ENCODE peak calls at places on chromosome 21, in five cellular contexts. One of them, this sample, is unnamed.

GRCh38 chr21:43318841-43319781 is 107.8 kb downstream of the SIK1 start:
- DNase-seq in activated naive CD8-positive, alpha-beta T cell treated with anti-CD3 and anti-CD28 coated beads for 36 hours: no peak
- DNase-seq in RWPE1: peak; percentile 84
- DNase-seq in iris pigment epithelial cell: peak; percentile 37
- DNase-seq in foreskin fibroblast: peak; percentile 62
- DNase-seq in this sample: peak; percentile 47

GRCh38 chr21:18622383-18622782 is 218.8 kb upstream of the TMPRSS15 start:
- DNase-seq in activated naive CD8-positive, alpha-beta T cell treated with anti-CD3 and anti-CD28 coated beads for 36 hours: no peak
- DNase-seq in iris pigment epithelial cell: no peak
- DNase-seq in RWPE1: no peak
- DNase-seq in foreskin fibroblast: no peak
- DNase-seq in this sample: no peak

GRCh38 chr21:27024971-27025370 is 58.1 kb upstream of the ADAMTS5 start:
- DNase-seq in foreskin fibroblast: no peak
- DNase-seq in activated naive CD8-positive, alpha-beta T cell treated with anti-CD3 and anti-CD28 coated beads for 36 hours: no peak
- DNase-seq in RWPE1: no peak
- DNase-seq in iris pigment epithelial cell: peak; percentile 8
- DNase-seq in this sample: no peak

GRCh38 chr21:27017251-27017650 is 50.4 kb upstream of the ADAMTS5 start:
- DNase-seq in foreskin fibroblast: no peak
- DNase-seq in iris pigment epithelial cell: no peak
- DNase-seq in RWPE1: no peak
- DNase-seq in activated naive CD8-positive, alpha-beta T cell treated with anti-CD3 and anti-CD28 coated beads for 36 hours: no peak
- DNase-seq in this sample: no peak

GRCh38 chr21:29174607-29175013 is 44.2 kb downstream of the MAP3K7CL start:
- DNase-seq in activated naive CD8-positive, alpha-beta T cell treated with anti-CD3 and anti-CD28 coated beads for 36 hours: no peak
- DNase-seq in iris pigment epithelial cell: peak; percentile 47
- DNase-seq in RWPE1: no peak
- DNase-seq in foreskin fibroblast: no peak
- DNase-seq in this sample: no peak

GRCh38 chr21:42644223-42645208 is 8.9 kb upstream of the PDE9A start:
- DNase-seq in activated naive CD8-positive, alpha-beta T cell treated with anti-CD3 and anti-CD28 coated beads for 36 hours: no peak
- DNase-seq in iris pigment epithelial cell: peak; percentile 29
- DNase-seq in foreskin fibroblast: peak; percentile 41
- DNase-seq in RWPE1: no peak
- DNase-seq in this sample: peak; percentile 8

GRCh38 chr21:34800797-34801518 is 132.2 kb downstream of the CLIC6 start:
- DNase-seq in RWPE1: peak; percentile 50
- DNase-seq in iris pigment epithelial cell: peak; percentile 71
- DNase-seq in foreskin fibroblast: peak; percentile 48
- DNase-seq in activated naive CD8-positive, alpha-beta T cell treated with anti-CD3 and anti-CD28 coated beads for 36 hours: no peak
- DNase-seq in this sample: peak; percentile 49

GRCh38 chr21:32423846-32424535 is 11.5 kb downstream of the EVA1C start:
- DNase-seq in activated naive CD8-positive, alpha-beta T cell treated with anti-CD3 and anti-CD28 coated beads for 36 hours: no peak
- DNase-seq in RWPE1: no peak
- DNase-seq in iris pigment epithelial cell: no peak
- DNase-seq in foreskin fibroblast: no peak
- DNase-seq in this sample: peak; percentile 55

GRCh38 chr21:34877485-34878128 is 171.5 kb downstream of the RUNX1 start:
- DNase-seq in foreskin fibroblast: no peak
- DNase-seq in activated naive CD8-positive, alpha-beta T cell treated with anti-CD3 and anti-CD28 coated beads for 36 hours: no peak
- DNase-seq in iris pigment epithelial cell: no peak
- DNase-seq in RWPE1: peak; percentile 41
- DNase-seq in this sample: no peak

GRCh38 chr21:38908537-38908936 is 102.8 kb downstream of the ETS2 start:
- DNase-seq in RWPE1: no peak
- DNase-seq in foreskin fibroblast: no peak
- DNase-seq in iris pigment epithelial cell: no peak
- DNase-seq in activated naive CD8-positive, alpha-beta T cell treated with anti-CD3 and anti-CD28 coated beads for 36 hours: no peak
- DNase-seq in this sample: no peak

GRCh38 chr21:15203740-15204139 is 138.9 kb upstream of the NRIP1 start:
- DNase-seq in activated naive CD8-positive, alpha-beta T cell treated with anti-CD3 and anti-CD28 coated beads for 36 hours: no peak
- DNase-seq in iris pigment epithelial cell: no peak
- DNase-seq in foreskin fibroblast: no peak
- DNase-seq in RWPE1: no peak
- DNase-seq in this sample: no peak

GRCh38 chr21:17789085-17789484 is 30.1 kb downstream of the C21orf91 start:
- DNase-seq in activated naive CD8-positive, alpha-beta T cell treated with anti-CD3 and anti-CD28 coated beads for 36 hours: no peak
- DNase-seq in iris pigment epithelial cell: no peak
- DNase-seq in RWPE1: no peak
- DNase-seq in foreskin fibroblast: no peak
- DNase-seq in this sample: no peak

GRCh38 chr21:20257052-20257451 is 741.2 kb upstream of the NCAM2 start:
- DNase-seq in foreskin fibroblast: no peak
- DNase-seq in iris pigment epithelial cell: no peak
- DNase-seq in RWPE1: no peak
- DNase-seq in activated naive CD8-positive, alpha-beta T cell treated with anti-CD3 and anti-CD28 coated beads for 36 hours: no peak
- DNase-seq in this sample: no peak

GRCh38 chr21:16587671-16588379 is 858.0 kb downstream of the USP25 start:
- DNase-seq in activated naive CD8-positive, alpha-beta T cell treated with anti-CD3 and anti-CD28 coated beads for 36 hours: no peak
- DNase-seq in RWPE1: peak; percentile 55
- DNase-seq in foreskin fibroblast: peak; percentile 54
- DNase-seq in iris pigment epithelial cell: peak; percentile 87
- DNase-seq in this sample: peak; percentile 64

GRCh38 chr21:33761104-33762036 is 119.1 kb downstream of the ITSN1 start:
- DNase-seq in foreskin fibroblast: peak; percentile 97
- DNase-seq in RWPE1: peak; percentile 78
- DNase-seq in activated naive CD8-positive, alpha-beta T cell treated with anti-CD3 and anti-CD28 coated beads for 36 hours: no peak
- DNase-seq in iris pigment epithelial cell: peak; percentile 100
- DNase-seq in this sample: peak; percentile 100

GRCh38 chr21:43321111-43321510 is 105.8 kb downstream of the SIK1 start:
- DNase-seq in foreskin fibroblast: no peak
- DNase-seq in RWPE1: no peak
- DNase-seq in activated naive CD8-positive, alpha-beta T cell treated with anti-CD3 and anti-CD28 coated beads for 36 hours: no peak
- DNase-seq in iris pigment epithelial cell: no peak
- DNase-seq in this sample: no peak

GRCh38 chr21:46368533-46369285 is 44.8 kb downstream of the PCNT start:
- DNase-seq in iris pigment epithelial cell: no peak
- DNase-seq in foreskin fibroblast: no peak
- DNase-seq in activated naive CD8-positive, alpha-beta T cell treated with anti-CD3 and anti-CD28 coated beads for 36 hours: peak; percentile 64
- DNase-seq in RWPE1: no peak
- DNase-seq in this sample: no peak

GRCh38 chr21:35376406-35377135 is 327.5 kb upstream of the RUNX1 start:
- DNase-seq in RWPE1: no peak
- DNase-seq in iris pigment epithelial cell: peak; percentile 50
- DNase-seq in activated naive CD8-positive, alpha-beta T cell treated with anti-CD3 and anti-CD28 coated beads for 36 hours: no peak
- DNase-seq in foreskin fibroblast: no peak
- DNase-seq in this sample: peak; percentile 39

GRCh38 chr21:37437376-37438080 is 71.0 kb downstream of the DYRK1A start:
- DNase-seq in activated naive CD8-positive, alpha-beta T cell treated with anti-CD3 and anti-CD28 coated beads for 36 hours: no peak
- DNase-seq in RWPE1: no peak
- DNase-seq in foreskin fibroblast: no peak
- DNase-seq in iris pigment epithelial cell: peak; percentile 18
- DNase-seq in this sample: no peak

GRCh38 chr21:45460611-45461368 is 55.8 kb downstream of the COL18A1 start:
- DNase-seq in foreskin fibroblast: peak; percentile 45
- DNase-seq in activated naive CD8-positive, alpha-beta T cell treated with anti-CD3 and anti-CD28 coated beads for 36 hours: no peak
- DNase-seq in iris pigment epithelial cell: peak; percentile 93
- DNase-seq in RWPE1: no peak
- DNase-seq in this sample: peak; percentile 96

GRCh38 chr21:38831526-38832467 is 26.1 kb downstream of the ETS2 start:
- DNase-seq in RWPE1: peak; percentile 89
- DNase-seq in iris pigment epithelial cell: peak; percentile 100
- DNase-seq in foreskin fibroblast: peak; percentile 98
- DNase-seq in activated naive CD8-positive, alpha-beta T cell treated with anti-CD3 and anti-CD28 coated beads for 36 hours: peak; percentile 23
- DNase-seq in this sample: peak; percentile 94

GRCh38 chr21:25963186-25963585 is 207.4 kb downstream of the APP start:
- DNase-seq in activated naive CD8-positive, alpha-beta T cell treated with anti-CD3 and anti-CD28 coated beads for 36 hours: no peak
- DNase-seq in RWPE1: peak; percentile 75
- DNase-seq in iris pigment epithelial cell: peak; percentile 72
- DNase-seq in foreskin fibroblast: no peak
- DNase-seq in this sample: peak; percentile 72

GRCh38 chr21:45152265-45152746 is 77.9 kb downstream of the ADARB1 start:
- DNase-seq in foreskin fibroblast: no peak
- DNase-seq in activated naive CD8-positive, alpha-beta T cell treated with anti-CD3 and anti-CD28 coated beads for 36 hours: peak; percentile 81
- DNase-seq in iris pigment epithelial cell: no peak
- DNase-seq in RWPE1: no peak
- DNase-seq in this sample: peak; percentile 44

GRCh38 chr21:30616125-30616524 is at the start of gene KRTAP20-1:
- DNase-seq in activated naive CD8-positive, alpha-beta T cell treated with anti-CD3 and anti-CD28 coated beads for 36 hours: no peak
- DNase-seq in foreskin fibroblast: no peak
- DNase-seq in iris pigment epithelial cell: no peak
- DNase-seq in RWPE1: no peak
- DNase-seq in this sample: no peak

GRCh38 chr21:43981871-43982210 is 30.3 kb upstream of the TRAPPC10 start:
- DNase-seq in RWPE1: no peak
- DNase-seq in foreskin fibroblast: no peak
- DNase-seq in activated naive CD8-positive, alpha-beta T cell treated with anti-CD3 and anti-CD28 coated beads for 36 hours: no peak
- DNase-seq in iris pigment epithelial cell: no peak
- DNase-seq in this sample: no peak

GRCh38 chr21:25578070-25578961 is 29.0 kb downstream of the MRPL39 start:
- DNase-seq in iris pigment epithelial cell: no peak
- DNase-seq in activated naive CD8-positive, alpha-beta T cell treated with anti-CD3 and anti-CD28 coated beads for 36 hours: peak; percentile 51
- DNase-seq in RWPE1: no peak
- DNase-seq in foreskin fibroblast: peak; percentile 61
- DNase-seq in this sample: peak; percentile 33

GRCh38 chr21:41381731-41382130 is 19.9 kb downstream of the MX2 start:
- DNase-seq in iris pigment epithelial cell: no peak
- DNase-seq in activated naive CD8-positive, alpha-beta T cell treated with anti-CD3 and anti-CD28 coated beads for 36 hours: no peak
- DNase-seq in RWPE1: no peak
- DNase-seq in foreskin fibroblast: no peak
- DNase-seq in this sample: no peak

GRCh38 chr21:45640888-45641479 is 2.5 kb upstream of the PCBP3 start:
- DNase-seq in RWPE1: peak; percentile 33
- DNase-seq in activated naive CD8-positive, alpha-beta T cell treated with anti-CD3 and anti-CD28 coated beads for 36 hours: no peak
- DNase-seq in foreskin fibroblast: peak; percentile 53
- DNase-seq in iris pigment epithelial cell: no peak
- DNase-seq in this sample: no peak

GRCh38 chr21:37607081-37607480 is 240.5 kb downstream of the DYRK1A start:
- DNase-seq in RWPE1: no peak
- DNase-seq in activated naive CD8-positive, alpha-beta T cell treated with anti-CD3 and anti-CD28 coated beads for 36 hours: no peak
- DNase-seq in iris pigment epithelial cell: no peak
- DNase-seq in foreskin fibroblast: no peak
- DNase-seq in this sample: no peak

GRCh38 chr21:41211041-41211426 is 43.1 kb downstream of the BACE2 start:
- DNase-seq in activated naive CD8-positive, alpha-beta T cell treated with anti-CD3 and anti-CD28 coated beads for 36 hours: no peak
- DNase-seq in foreskin fibroblast: no peak
- DNase-seq in iris pigment epithelial cell: no peak
- DNase-seq in RWPE1: no peak
- DNase-seq in this sample: no peak

GRCh38 chr21:17911628-17912027 is 92.5 kb upstream of the C21orf91 start:
- DNase-seq in activated naive CD8-positive, alpha-beta T cell treated with anti-CD3 and anti-CD28 coated beads for 36 hours: no peak
- DNase-seq in RWPE1: peak; percentile 37
- DNase-seq in iris pigment epithelial cell: peak; percentile 14
- DNase-seq in foreskin fibroblast: no peak
- DNase-seq in this sample: peak; percentile 91